ENCODE peak calls at places on chromosome 13, in seven cellular contexts. M, P, B, K, S, W and D are unnamed samples.

GRCh38 chr13:77337159-77337558 is 10.3 kb upstream of the MYCBP2 start:
- DNase-seq in M (no peak), P (no peak), B (no peak), K (no peak), S (no peak), W (no peak), D (no peak)

GRCh38 chr13:37636701-37637100 is 38.1 kb upstream of the POSTN start:
- DNase-seq in M (no peak), P (no peak), B (no peak), K (no peak), S (no peak), W (no peak), D (no peak)

GRCh38 chr13:114161644-114162532 is 17.2 kb upstream of the CFAP97D2 start:
- DNase-seq in M (no peak), P (no peak), B (no peak), K (no peak), S (no peak), W (no peak), D (peak; percentile 55)

GRCh38 chr13:72126424-72126823 is 259.4 kb upstream of the DACH1 start:
- DNase-seq in M (no peak), P (no peak), B (no peak), K (no peak), S (no peak), W (no peak), D (no peak)

GRCh38 chr13:20231839-20232555 is at the start of gene GJB6:
- DNase-seq in M (no peak), P (peak; percentile 47), B (no peak), K (no peak), S (no peak), W (no peak), D (no peak)

GRCh38 chr13:66644855-66645460 is 585.2 kb downstream of the PCDH9 start:
- DNase-seq in M (no peak), P (no peak), B (no peak), K (no peak), S (no peak), W (no peak), D (no peak)

GRCh38 chr13:37068962-37069361 is 9.5 kb upstream of the SUPT20H start:
- DNase-seq in M (no peak), P (no peak), B (no peak), K (no peak), S (peak; percentile 8), W (no peak), D (no peak)

GRCh38 chr13:69565334-69565733 is 542.3 kb upstream of the ATXN8OS start:
- DNase-seq in M (peak; percentile 94), P (no peak), B (no peak), K (no peak), S (peak; percentile 85), W (no peak), D (no peak)

GRCh38 chr13:48896312-48896711 is 79.4 kb upstream of the FNDC3A start:
- DNase-seq in M (no peak), P (no peak), B (no peak), K (no peak), S (peak; percentile 18), W (no peak), D (no peak)

GRCh38 chr13:86085890-86086289 is 286.7 kb upstream of the SLITRK6 start:
- DNase-seq in M (no peak), P (no peak), B (no peak), K (peak; percentile 12), S (no peak), W (no peak), D (no peak)

GRCh38 chr13:49082653-49083536 is 107.2 kb downstream of the FNDC3A start:
- DNase-seq in M (peak; percentile 6), P (no peak), B (no peak), K (no peak), S (peak; percentile 70), W (no peak), D (no peak)

GRCh38 chr13:99015606-99016520 is 38.0 kb upstream of the DOCK9 start:
- DNase-seq in M (no peak), P (no peak), B (no peak), K (peak; percentile 86), S (no peak), W (no peak), D (no peak)

GRCh38 chr13:72304121-72304745 is 423.2 kb downstream of the MZT1 start:
- DNase-seq in M (peak; percentile 88), P (no peak), B (no peak), K (no peak), S (no peak), W (no peak), D (no peak)

GRCh38 chr13:76164290-76164689 is 528.2 kb downstream of the LMO7 start:
- DNase-seq in M (no peak), P (no peak), B (no peak), K (peak; percentile 6), S (peak; percentile 68), W (no peak), D (no peak)

GRCh38 chr13:27131202-27131623 is 40.4 kb downstream of the USP12 start:
- DNase-seq in M (no peak), P (peak; percentile 67), B (no peak), K (no peak), S (no peak), W (no peak), D (no peak)

GRCh38 chr13:74444877-74445479 is 310.8 kb upstream of the KLF12 start:
- DNase-seq in M (no peak), P (no peak), B (no peak), K (no peak), S (no peak), W (no peak), D (no peak)